ENCODE peak calls at places on chromosomes 7 and 10, in five cellular contexts. G is bronchial epithelial cell; O is lower lobe of right lung; E is epithelial cell of esophagus; M is Jurkat, Clone E6-1. N is an unnamed sample.
A peak's percentile ranks its signal among the peaks of the same experiment; 100 is the strongest.

GRCh38 chr10:112209534-112210200 is 26.1 kb upstream of the GPAM start:
- DNase-seq in E (peak; percentile 24), O (no peak), G (no peak), M (no peak), N (peak; percentile 30)

GRCh38 chr7:66047426-66047825 is 28.2 kb upstream of the ASL start:
- DNase-seq in M (no peak), E (peak; percentile 91), G (peak; percentile 91), O (no peak), N (no peak)

GRCh38 chr7:28296571-28297483 is 115.5 kb upstream of the CREB5 start:
- DNase-seq in M (peak; percentile 45), O (no peak), G (peak; percentile 46), E (peak; percentile 64), N (peak; percentile 70)

GRCh38 chr7:35647171-35647574 is 47.8 kb downstream of the HERPUD2 start:
- DNase-seq in O (no peak), G (no peak), M (no peak), E (no peak), N (no peak)

GRCh38 chr10:99906470-99906869 is 103.3 kb downstream of the DNMBP start:
- DNase-seq in M (no peak), O (no peak), G (peak; percentile 94), E (peak; percentile 97), N (peak; percentile 8)

GRCh38 chr7:75638607-75639070 is 100.1 kb downstream of the HIP1 start:
- DNase-seq in E (peak; percentile 28), M (no peak), O (peak; percentile 62), G (no peak), N (no peak)

GRCh38 chr7:91953618-91954017 is 13.0 kb downstream of the AKAP9 start:
- DNase-seq in M (peak; percentile 18), E (peak; percentile 22), G (peak; percentile 17), O (no peak), N (no peak)

GRCh38 chr7:17248527-17248926 is 49.9 kb upstream of the AHR start:
- DNase-seq in E (no peak), O (no peak), M (no peak), G (no peak), N (no peak)

GRCh38 chr7:141575164-141575563 is 24.0 kb downstream of the AGK start:
- DNase-seq in E (no peak), G (no peak), O (no peak), M (no peak), N (no peak)

GRCh38 chr10:87675396-87676376 is 16.0 kb downstream of the PAPSS2 start:
- DNase-seq in G (peak; percentile 92), E (peak; percentile 91), M (no peak), O (no peak), N (no peak)

GRCh38 chr10:796233-796632 is 106.8 kb upstream of the DIP2C start:
- DNase-seq in G (no peak), M (no peak), E (no peak), O (no peak), N (no peak)

GRCh38 chr10:103894454-103894853 is 23.5 kb downstream of the STN1 start:
- DNase-seq in E (peak; percentile 67), O (no peak), M (no peak), G (peak; percentile 63), N (no peak)

GRCh38 chr7:32020760-32021159 is 49.4 kb downstream of the PDE1C start:
- DNase-seq in G (no peak), E (no peak), M (no peak), O (no peak), N (no peak)

GRCh38 chr7:68833442-68833841 is 764.8 kb upstream of the AUTS2 start:
- DNase-seq in O (no peak), M (no peak), G (no peak), E (no peak), N (no peak)

GRCh38 chr10:110772454-110773025 is 99.2 kb upstream of the PDCD4 start:
- DNase-seq in G (no peak), E (peak; percentile 56), O (no peak), M (no peak), N (no peak)

GRCh38 chr7:121610243-121610642 is 214.1 kb upstream of the FAM3C start:
- DNase-seq in M (no peak), E (peak; percentile 25), G (peak; percentile 5), O (no peak), N (no peak)

GRCh38 chr10:72049472-72049871 is 38.9 kb downstream of the SPOCK2 start:
- DNase-seq in O (no peak), M (no peak), G (no peak), E (no peak), N (no peak)

GRCh38 chr7:80833289-80834104 is 85.4 kb downstream of the SEMA3C start:
- DNase-seq in E (peak; percentile 34), O (no peak), G (peak; percentile 28), M (no peak), N (no peak)

GRCh38 chr10:1372212-1372611 is 316.0 kb downstream of the WDR37 start:
- DNase-seq in G (no peak), O (no peak), M (no peak), E (no peak), N (no peak)

GRCh38 chr10:92691042-92691590 is 1.4 kb downstream of the HHEX start:
- DNase-seq in E (no peak), O (peak; percentile 60), M (no peak), G (no peak), N (no peak)

GRCh38 chr7:72080349-72080766 is 331.8 kb downstream of the CALN1 start:
- DNase-seq in E (no peak), M (no peak), O (no peak), G (no peak), N (no peak)

GRCh38 chr7:101172854-101173751 is 7.0 kb downstream of the NAT16 start:
- DNase-seq in G (peak; percentile 68), M (no peak), E (peak; percentile 74), O (peak; percentile 83), N (no peak)
- H3K4me3 ChIP-seq in G (peak overlapping the region; percentile 20), M (no peak overlapping the region), E (no peak overlapping the region), O (peak overlapping the region; percentile 13), N (no peak overlapping the region)

GRCh38 chr10:73649876-73650536 is 5.8 kb downstream of the SYNPO2L start:
- DNase-seq in O (no peak), M (no peak), E (no peak), G (no peak), N (no peak)
- H3K4me3 ChIP-seq in O (no peak overlapping the region), M (no peak overlapping the region), E (no peak overlapping the region), G (no peak overlapping the region), N (no peak overlapping the region)

GRCh38 chr7:150716939-150717338 is 526 bp downstream of the GIMAP1 start:
- DNase-seq in G (no peak), E (no peak), O (no peak), M (no peak), N (no peak)
- H3K4me3 ChIP-seq in G (no peak overlapping the region), E (no peak overlapping the region), O (peak overlapping the region; percentile 67), M (peak overlapping the region; percentile 84), N (peak overlapping the region; percentile 29)

DNA sequence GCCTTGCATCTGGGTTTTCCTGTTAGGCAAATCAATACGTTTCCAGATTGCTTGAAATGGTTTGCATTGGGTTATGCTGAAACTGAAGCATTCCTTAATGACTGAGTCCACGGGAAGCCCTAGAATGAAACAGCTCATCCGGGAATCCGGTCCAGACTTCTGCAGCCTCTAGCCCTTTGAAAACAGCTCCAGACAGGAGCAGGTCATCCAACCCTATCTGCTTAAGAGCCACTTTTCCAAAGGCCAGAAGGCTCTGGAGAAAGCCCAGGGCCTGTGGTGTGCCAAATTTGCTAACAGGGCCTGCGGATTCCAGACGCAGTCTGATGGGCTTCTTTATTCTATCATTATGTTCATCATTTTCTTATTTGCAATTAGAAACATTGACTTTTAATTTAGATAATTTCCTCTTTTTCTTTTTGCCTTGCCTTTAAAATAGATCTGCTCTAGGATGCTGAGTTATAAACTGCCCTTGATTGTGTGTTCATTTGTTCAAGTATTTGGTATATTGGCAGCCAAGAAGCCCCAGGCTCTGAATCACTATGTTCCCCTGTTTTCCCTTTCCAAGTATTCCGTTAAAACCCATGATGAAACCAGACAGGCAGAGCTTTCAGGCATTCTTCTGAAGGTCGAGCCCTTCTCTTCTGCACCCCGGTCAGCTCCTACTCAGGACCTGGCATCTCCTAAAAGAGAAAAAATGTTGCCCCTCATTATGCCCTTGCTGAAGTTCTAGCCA is 265.3 kb downstream of the SKIDA1 start:
- DNase-seq in E (no peak), G (no peak), O (no peak), M (no peak), N (no peak)
- H3K4me3 ChIP-seq in E (no peak overlapping the region), G (no peak overlapping the region), O (no peak overlapping the region), M (no peak overlapping the region), N (no peak overlapping the region)

GRCh38 chr7:134739362-134739761 is 40.1 kb upstream of the CALD1 start:
- DNase-seq in M (no peak), G (no peak), E (no peak), O (no peak), N (no peak)
- H3K4me3 ChIP-seq in M (no peak overlapping the region), G (no peak overlapping the region), E (no peak overlapping the region), O (no peak overlapping the region), N (no peak overlapping the region)

GRCh38 chr7:148495614-148496013 is 95.0 kb upstream of the C7orf33 start:
- DNase-seq in O (no peak), E (no peak), G (no peak), M (no peak), N (no peak)

GRCh38 chr7:148501707-148502139 is 88.8 kb upstream of the C7orf33 start:
- DNase-seq in O (no peak), G (peak; percentile 49), E (peak; percentile 52), M (no peak), N (no peak)

GRCh38 chr7:148505955-148506354 is 84.6 kb upstream of the C7orf33 start:
- DNase-seq in O (no peak), M (no peak), E (no peak), G (no peak), N (no peak)

GRCh38 chr7:148503900-148504487 is 86.6 kb upstream of the C7orf33 start:
- DNase-seq in E (peak; percentile 41), O (no peak), G (peak; percentile 33), M (peak; percentile 26), N (peak; percentile 53)

DNA sequence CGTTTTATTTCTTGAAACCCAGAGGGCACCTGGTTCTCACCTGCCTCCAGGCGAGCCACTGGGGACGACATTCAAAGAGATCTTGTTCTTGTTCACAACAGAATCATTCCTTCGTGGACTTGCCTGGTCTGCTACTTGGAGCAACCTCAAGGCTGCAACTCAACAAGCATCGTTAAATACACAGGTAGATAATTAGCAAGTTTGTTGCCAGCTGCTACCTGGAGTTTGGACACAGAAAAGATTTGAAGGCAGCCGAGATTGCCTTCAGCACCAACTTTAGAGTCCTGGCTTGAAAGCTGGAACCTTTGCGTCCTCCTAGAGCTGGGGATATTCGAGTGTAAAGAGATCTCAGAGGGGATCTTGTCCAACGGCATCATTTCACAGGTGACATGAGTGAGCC is 89.6 kb upstream of the C7orf33 start:
- DNase-seq in G (no peak), O (no peak), E (no peak), M (no peak), N (no peak)
- H3K4me3 ChIP-seq in G (no peak overlapping the region), O (no peak overlapping the region), E (no peak overlapping the region), M (no peak overlapping the region), N (no peak overlapping the region)